ENCODE peak calls at places on chromosomes 2 and 18, in nine cellular contexts. One of them, this sample, is unnamed.
A peak's percentile ranks its signal among the peaks of the same experiment; 100 is the strongest.

GRCh38 chr2:8574196-8575010 is 107.5 kb upstream of the ID2 start:
- DNase-seq in PC-9: no peak
- DNase-seq in heart right ventricle: no peak
- DNase-seq in endothelial cell of umbilical vein: no peak
- DNase-seq in fibroblast of lung: peak; percentile 64
- DNase-seq in upper lobe of right lung: no peak
- DNase-seq in spleen: peak; percentile 80
- DNase-seq in heart left ventricle: no peak
- DNase-seq in CD8-positive, alpha-beta memory T cell: no peak
- DNase-seq in this sample: no peak

GRCh38 chr18:57353137-57353939 is 981 bp downstream of the ST8SIA3 start:
- DNase-seq in PC-9: no peak
- DNase-seq in heart right ventricle: no peak
- DNase-seq in endothelial cell of umbilical vein: no peak
- DNase-seq in fibroblast of lung: no peak
- DNase-seq in upper lobe of right lung: no peak
- DNase-seq in spleen: no peak
- DNase-seq in heart left ventricle: no peak
- DNase-seq in CD8-positive, alpha-beta memory T cell: no peak
- DNase-seq in this sample: no peak

GRCh38 chr2:55618649-55619055 is 1.2 kb upstream of the PPP4R3B start:
- DNase-seq in PC-9: peak; percentile 63
- DNase-seq in heart right ventricle: peak; percentile 56
- DNase-seq in endothelial cell of umbilical vein: peak; percentile 78
- DNase-seq in fibroblast of lung: peak; percentile 50
- DNase-seq in upper lobe of right lung: peak; percentile 71
- DNase-seq in spleen: peak; percentile 88
- DNase-seq in heart left ventricle: peak; percentile 67
- DNase-seq in CD8-positive, alpha-beta memory T cell: peak; percentile 65
- DNase-seq in this sample: peak; percentile 64

GRCh38 chr2:160388464-160389263 is 104.9 kb downstream of the RBMS1 start:
- DNase-seq in PC-9: no peak
- DNase-seq in heart right ventricle: peak; percentile 59
- DNase-seq in endothelial cell of umbilical vein: no peak
- DNase-seq in fibroblast of lung: no peak
- DNase-seq in upper lobe of right lung: no peak
- DNase-seq in spleen: peak; percentile 80
- DNase-seq in heart left ventricle: peak; percentile 64
- DNase-seq in CD8-positive, alpha-beta memory T cell: peak; percentile 52
- DNase-seq in this sample: no peak

GRCh38 chr2:166138667-166139066 is 10.8 kb upstream of the SCN1A start:
- DNase-seq in PC-9: no peak
- DNase-seq in heart right ventricle: no peak
- DNase-seq in endothelial cell of umbilical vein: no peak
- DNase-seq in fibroblast of lung: no peak
- DNase-seq in upper lobe of right lung: no peak
- DNase-seq in spleen: no peak
- DNase-seq in heart left ventricle: no peak
- DNase-seq in CD8-positive, alpha-beta memory T cell: no peak
- DNase-seq in this sample: no peak

GRCh38 chr2:75589344-75590105 is 28.8 kb upstream of the EVA1A start:
- DNase-seq in PC-9: no peak
- DNase-seq in heart right ventricle: no peak
- DNase-seq in endothelial cell of umbilical vein: no peak
- DNase-seq in fibroblast of lung: peak; percentile 55
- DNase-seq in upper lobe of right lung: no peak
- DNase-seq in spleen: no peak
- DNase-seq in heart left ventricle: no peak
- DNase-seq in CD8-positive, alpha-beta memory T cell: no peak
- DNase-seq in this sample: no peak

GRCh38 chr2:25885933-25886332 is 7.6 kb upstream of the ASXL2 start:
- DNase-seq in PC-9: peak; percentile 91
- DNase-seq in heart right ventricle: no peak
- DNase-seq in endothelial cell of umbilical vein: peak; percentile 12
- DNase-seq in fibroblast of lung: peak; percentile 93
- DNase-seq in upper lobe of right lung: no peak
- DNase-seq in spleen: no peak
- DNase-seq in heart left ventricle: no peak
- DNase-seq in CD8-positive, alpha-beta memory T cell: no peak
- DNase-seq in this sample: peak; percentile 89

GRCh38 chr2:173652311-173652710 is 297.6 kb downstream of the CDCA7 start:
- DNase-seq in PC-9: peak; percentile 85
- DNase-seq in heart right ventricle: no peak
- DNase-seq in endothelial cell of umbilical vein: no peak
- DNase-seq in fibroblast of lung: peak; percentile 98
- DNase-seq in upper lobe of right lung: no peak
- DNase-seq in spleen: no peak
- DNase-seq in heart left ventricle: no peak
- DNase-seq in CD8-positive, alpha-beta memory T cell: no peak
- DNase-seq in this sample: peak; percentile 93

GRCh38 chr2:195683174-195683573 is 26.1 kb downstream of the SLC39A10 start:
- DNase-seq in PC-9: no peak
- DNase-seq in heart right ventricle: no peak
- DNase-seq in endothelial cell of umbilical vein: no peak
- DNase-seq in fibroblast of lung: peak; percentile 60
- DNase-seq in upper lobe of right lung: no peak
- DNase-seq in spleen: no peak
- DNase-seq in heart left ventricle: no peak
- DNase-seq in CD8-positive, alpha-beta memory T cell: no peak
- DNase-seq in this sample: peak; percentile 75

GRCh38 chr2:128310761-128311160 is 7.9 kb downstream of the HS6ST1 start:
- DNase-seq in PC-9: no peak
- DNase-seq in heart right ventricle: peak; percentile 3
- DNase-seq in endothelial cell of umbilical vein: no peak
- DNase-seq in fibroblast of lung: no peak
- DNase-seq in upper lobe of right lung: no peak
- DNase-seq in spleen: no peak
- DNase-seq in heart left ventricle: no peak
- DNase-seq in CD8-positive, alpha-beta memory T cell: no peak
- DNase-seq in this sample: no peak

GRCh38 chr2:128311216-128311754 is 7.4 kb downstream of the HS6ST1 start:
- DNase-seq in PC-9: no peak
- DNase-seq in heart right ventricle: peak; percentile 1
- DNase-seq in endothelial cell of umbilical vein: no peak
- DNase-seq in fibroblast of lung: no peak
- DNase-seq in upper lobe of right lung: no peak
- DNase-seq in spleen: no peak
- DNase-seq in heart left ventricle: peak; percentile 39
- DNase-seq in CD8-positive, alpha-beta memory T cell: peak; percentile 18
- DNase-seq in this sample: no peak

GRCh38 chr2:128309341-128310093 is 9.2 kb downstream of the HS6ST1 start:
- DNase-seq in PC-9: no peak
- DNase-seq in heart right ventricle: no peak
- DNase-seq in endothelial cell of umbilical vein: no peak
- DNase-seq in fibroblast of lung: peak; percentile 30
- DNase-seq in upper lobe of right lung: peak; percentile 68
- DNase-seq in spleen: peak; percentile 80
- DNase-seq in heart left ventricle: peak; percentile 75
- DNase-seq in CD8-positive, alpha-beta memory T cell: peak; percentile 35
- DNase-seq in this sample: no peak

GRCh38 chr2:128308889-128309288 is 9.8 kb downstream of the HS6ST1 start:
- DNase-seq in PC-9: no peak
- DNase-seq in heart right ventricle: no peak
- DNase-seq in endothelial cell of umbilical vein: no peak
- DNase-seq in fibroblast of lung: no peak
- DNase-seq in upper lobe of right lung: peak; percentile 30
- DNase-seq in spleen: peak; percentile 58
- DNase-seq in heart left ventricle: no peak
- DNase-seq in CD8-positive, alpha-beta memory T cell: no peak
- DNase-seq in this sample: no peak

DNA sequence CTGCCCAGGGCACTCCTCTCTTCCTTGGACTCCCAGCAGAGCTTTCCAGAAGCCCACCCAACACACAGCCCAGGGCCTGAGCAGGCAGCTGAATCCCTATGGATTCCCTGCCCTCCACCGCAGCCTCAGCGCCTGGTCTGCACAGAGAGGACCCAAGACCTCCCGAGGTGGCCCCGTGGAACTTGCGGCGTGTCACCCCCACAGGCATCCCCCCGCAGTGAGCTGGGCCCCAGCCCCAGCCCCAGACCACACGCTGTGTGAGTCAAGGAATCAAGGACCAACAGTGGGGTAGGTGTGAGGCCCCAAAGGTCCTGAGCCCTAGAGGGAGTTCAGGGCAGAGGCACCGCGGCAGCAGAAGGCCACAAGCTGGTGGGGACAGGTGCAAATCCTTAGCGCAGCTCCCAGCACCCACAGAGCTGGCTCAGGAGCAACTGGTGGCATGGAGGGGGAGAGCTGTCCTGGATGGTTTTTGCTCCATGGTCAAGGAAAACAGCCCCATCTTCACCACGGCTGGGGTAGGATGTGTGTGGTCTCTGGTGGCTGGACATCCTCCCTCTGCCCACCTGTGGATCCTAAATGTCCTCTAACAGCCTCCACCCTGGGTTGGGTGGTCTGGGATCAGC is 8.5 kb downstream of the HS6ST1 start:
- DNase-seq in PC-9: no peak
- DNase-seq in heart right ventricle: no peak
- DNase-seq in endothelial cell of umbilical vein: no peak
- DNase-seq in fibroblast of lung: no peak
- DNase-seq in upper lobe of right lung: peak; percentile 60
- DNase-seq in spleen: peak; percentile 78
- DNase-seq in heart left ventricle: peak; percentile 53
- DNase-seq in CD8-positive, alpha-beta memory T cell: peak; percentile 30
- DNase-seq in this sample: no peak
- H3K4me1 ChIP-seq in PC-9: peaks cover 23% of the 10 kb centered on the region
- H3K4me1 ChIP-seq in heart right ventricle: peaks cover 26% of the 10 kb centered on the region
- H3K4me1 ChIP-seq in endothelial cell of umbilical vein: peaks cover 2% of the 10 kb centered on the region
- H3K4me1 ChIP-seq in fibroblast of lung: peaks cover 22% of the 10 kb centered on the region
- H3K4me1 ChIP-seq in upper lobe of right lung: peaks cover 57% of the 10 kb centered on the region
- H3K4me1 ChIP-seq in spleen: peaks cover 81% of the 10 kb centered on the region
- H3K4me1 ChIP-seq in heart left ventricle: peaks cover 34% of the 10 kb centered on the region
- H3K4me1 ChIP-seq in CD8-positive, alpha-beta memory T cell: no peaks in the 10 kb centered on the region
- H3K4me1 ChIP-seq in this sample: peaks cover 18% of the 10 kb centered on the region

DNA sequence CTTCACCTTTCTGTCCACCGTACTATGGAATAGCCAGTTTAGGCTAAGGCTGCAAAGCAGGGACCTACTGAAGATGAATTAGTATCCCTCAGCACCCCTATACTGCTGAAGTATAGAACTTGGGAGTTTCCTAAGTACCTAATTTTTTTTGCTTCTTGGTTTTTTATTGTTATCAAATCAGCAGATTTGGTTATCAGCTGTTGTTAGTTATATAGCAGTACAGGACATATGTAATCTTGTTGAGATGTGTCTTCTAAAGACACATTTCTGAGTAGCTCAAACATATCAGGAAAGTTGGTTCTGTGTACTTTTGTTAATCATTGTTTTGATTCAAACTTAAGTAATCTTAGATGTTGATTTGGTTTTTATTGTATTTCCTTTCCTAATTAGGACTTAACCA is 5.2 kb downstream of the MYL12A start:
- DNase-seq in PC-9: no peak
- DNase-seq in heart right ventricle: no peak
- DNase-seq in endothelial cell of umbilical vein: no peak
- DNase-seq in fibroblast of lung: no peak
- DNase-seq in upper lobe of right lung: no peak
- DNase-seq in spleen: no peak
- DNase-seq in heart left ventricle: no peak
- DNase-seq in CD8-positive, alpha-beta memory T cell: no peak
- DNase-seq in this sample: no peak
- H3K4me1 ChIP-seq in PC-9: peaks cover 33% of the 10 kb centered on the region
- H3K4me1 ChIP-seq in heart right ventricle: no peaks in the 10 kb centered on the region
- H3K4me1 ChIP-seq in endothelial cell of umbilical vein: peaks cover 48% of the 10 kb centered on the region
- H3K4me1 ChIP-seq in fibroblast of lung: peaks cover 18% of the 10 kb centered on the region
- H3K4me1 ChIP-seq in upper lobe of right lung: peaks cover 67% of the 10 kb centered on the region
- H3K4me1 ChIP-seq in spleen: peaks cover 87% of the 10 kb centered on the region
- H3K4me1 ChIP-seq in heart left ventricle: peaks cover 8% of the 10 kb centered on the region
- H3K4me1 ChIP-seq in CD8-positive, alpha-beta memory T cell: peaks cover 76% of the 10 kb centered on the region
- H3K4me1 ChIP-seq in this sample: peaks cover 67% of the 10 kb centered on the region

DNA sequence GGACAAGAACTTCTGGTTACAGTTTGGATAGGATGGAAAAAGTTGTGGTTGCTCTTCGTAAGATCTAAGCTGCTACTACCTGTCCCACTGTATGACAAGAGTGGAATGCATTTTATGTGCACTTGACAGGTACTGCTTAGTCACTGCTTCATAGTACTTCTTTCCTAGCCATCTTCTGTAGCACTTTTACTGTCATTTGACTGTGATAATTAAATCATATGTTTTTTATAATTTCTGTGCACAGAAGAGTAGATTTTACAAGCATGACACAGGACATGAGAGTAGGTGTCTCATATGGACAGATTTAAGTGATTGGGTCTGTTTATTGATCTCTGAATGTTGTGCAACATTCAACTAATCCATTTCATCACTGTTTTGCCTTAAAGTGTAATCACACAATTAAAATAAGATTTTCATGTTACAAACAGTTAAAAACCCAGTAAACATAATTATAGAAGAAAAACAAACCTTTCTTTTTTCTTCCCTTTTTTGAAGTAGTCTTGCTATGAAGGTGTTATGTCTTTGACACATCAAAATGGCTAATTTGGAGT is 2.9 kb downstream of the SPATS2L start:
- DNase-seq in PC-9: no peak
- DNase-seq in heart right ventricle: no peak
- DNase-seq in endothelial cell of umbilical vein: no peak
- DNase-seq in fibroblast of lung: no peak
- DNase-seq in upper lobe of right lung: no peak
- DNase-seq in spleen: no peak
- DNase-seq in heart left ventricle: no peak
- DNase-seq in CD8-positive, alpha-beta memory T cell: no peak
- DNase-seq in this sample: peak; percentile 54
- H3K4me1 ChIP-seq in PC-9: peaks cover 53% of the 10 kb centered on the region
- H3K4me1 ChIP-seq in heart right ventricle: peaks cover 3% of the 10 kb centered on the region
- H3K4me1 ChIP-seq in endothelial cell of umbilical vein: peaks cover 8% of the 10 kb centered on the region
- H3K4me1 ChIP-seq in fibroblast of lung: peaks cover 16% of the 10 kb centered on the region
- H3K4me1 ChIP-seq in upper lobe of right lung: peaks cover 37% of the 10 kb centered on the region
- H3K4me1 ChIP-seq in spleen: peaks cover 15% of the 10 kb centered on the region
- H3K4me1 ChIP-seq in heart left ventricle: peaks cover 22% of the 10 kb centered on the region
- H3K4me1 ChIP-seq in CD8-positive, alpha-beta memory T cell: peaks cover 5% of the 10 kb centered on the region
- H3K4me1 ChIP-seq in this sample: peaks cover 58% of the 10 kb centered on the region

GRCh38 chr2:69584127-69584889 is 59.2 kb downstream of the AAK1 start:
- DNase-seq in PC-9: no peak
- DNase-seq in heart right ventricle: no peak
- DNase-seq in endothelial cell of umbilical vein: no peak
- DNase-seq in fibroblast of lung: no peak
- DNase-seq in upper lobe of right lung: no peak
- DNase-seq in spleen: no peak
- DNase-seq in heart left ventricle: no peak
- DNase-seq in CD8-positive, alpha-beta memory T cell: no peak
- DNase-seq in this sample: no peak

GRCh38 chr2:69581774-69582581 is 61.6 kb downstream of the AAK1 start:
- DNase-seq in PC-9: peak; percentile 67
- DNase-seq in heart right ventricle: no peak
- DNase-seq in endothelial cell of umbilical vein: no peak
- DNase-seq in fibroblast of lung: peak; percentile 79
- DNase-seq in upper lobe of right lung: no peak
- DNase-seq in spleen: no peak
- DNase-seq in heart left ventricle: no peak
- DNase-seq in CD8-positive, alpha-beta memory T cell: no peak
- DNase-seq in this sample: peak; percentile 70

GRCh38 chr2:69585855-69586560 is 57.5 kb downstream of the AAK1 start:
- DNase-seq in PC-9: no peak
- DNase-seq in heart right ventricle: no peak
- DNase-seq in endothelial cell of umbilical vein: no peak
- DNase-seq in fibroblast of lung: no peak
- DNase-seq in upper lobe of right lung: no peak
- DNase-seq in spleen: no peak
- DNase-seq in heart left ventricle: no peak
- DNase-seq in CD8-positive, alpha-beta memory T cell: no peak
- DNase-seq in this sample: no peak

GRCh38 chr2:69582582-69583176 is 60.9 kb downstream of the AAK1 start:
- DNase-seq in PC-9: no peak
- DNase-seq in heart right ventricle: peak; percentile 68
- DNase-seq in endothelial cell of umbilical vein: no peak
- DNase-seq in fibroblast of lung: peak; percentile 51
- DNase-seq in upper lobe of right lung: no peak
- DNase-seq in spleen: no peak
- DNase-seq in heart left ventricle: no peak
- DNase-seq in CD8-positive, alpha-beta memory T cell: no peak
- DNase-seq in this sample: no peak

GRCh38 chr2:69583434-69583833 is 60.1 kb downstream of the AAK1 start:
- DNase-seq in PC-9: no peak
- DNase-seq in heart right ventricle: no peak
- DNase-seq in endothelial cell of umbilical vein: no peak
- DNase-seq in fibroblast of lung: no peak
- DNase-seq in upper lobe of right lung: no peak
- DNase-seq in spleen: no peak
- DNase-seq in heart left ventricle: no peak
- DNase-seq in CD8-positive, alpha-beta memory T cell: no peak
- DNase-seq in this sample: no peak
- H3K4me1 ChIP-seq in PC-9: peaks cover 23% of the 10 kb centered on the region
- H3K4me1 ChIP-seq in heart right ventricle: no peaks in the 10 kb centered on the region
- H3K4me1 ChIP-seq in endothelial cell of umbilical vein: peaks cover 6% of the 10 kb centered on the region
- H3K4me1 ChIP-seq in fibroblast of lung: peaks cover 4% of the 10 kb centered on the region
- H3K4me1 ChIP-seq in upper lobe of right lung: peaks cover 39% of the 10 kb centered on the region
- H3K4me1 ChIP-seq in spleen: peaks cover 18% of the 10 kb centered on the region
- H3K4me1 ChIP-seq in heart left ventricle: peaks cover 26% of the 10 kb centered on the region
- H3K4me1 ChIP-seq in CD8-positive, alpha-beta memory T cell: peaks cover 89% of the 10 kb centered on the region
- H3K4me1 ChIP-seq in this sample: peaks cover 23% of the 10 kb centered on the region

This sample was measured in PC-3.